ENCODE peak calls at places on chromosomes 6 and 20, in six cellular contexts. One of them, this sample, is unnamed.

GRCh38 chr6:20497200-20497820 is 36.9 kb upstream of the CDKAL1 start:
- DNase-seq in foreskin fibroblast: peak; percentile 93
- DNase-seq in neuronal stem cell: no peak
- DNase-seq in stimulated activated CD8-positive, alpha-beta memory T cell treated with anti-CD3 and anti-CD28 coated beads, Interleukin-2, amount 100 ng/mL, for 1 hour: no peak
- DNase-seq in naive B cell: no peak
- DNase-seq in stimulated activated CD4-positive, alpha-beta T cell treated with anti-CD3 and anti-CD28 coated beads, Interleukin-15, amount 100 ng/mL, for 1 hour: no peak
- DNase-seq in this sample: no peak

GRCh38 chr6:130215526-130215925 is 7.2 kb downstream of the SAMD3 start:
- DNase-seq in foreskin fibroblast: no peak
- DNase-seq in neuronal stem cell: no peak
- DNase-seq in stimulated activated CD8-positive, alpha-beta memory T cell treated with anti-CD3 and anti-CD28 coated beads, Interleukin-2, amount 100 ng/mL, for 1 hour: no peak
- DNase-seq in naive B cell: no peak
- DNase-seq in stimulated activated CD4-positive, alpha-beta T cell treated with anti-CD3 and anti-CD28 coated beads, Interleukin-15, amount 100 ng/mL, for 1 hour: no peak
- DNase-seq in this sample: no peak

GRCh38 chr6:101614774-101615173 is 221.3 kb downstream of the GRIK2 start:
- DNase-seq in foreskin fibroblast: peak; percentile 40
- DNase-seq in neuronal stem cell: peak; percentile 35
- DNase-seq in stimulated activated CD8-positive, alpha-beta memory T cell treated with anti-CD3 and anti-CD28 coated beads, Interleukin-2, amount 100 ng/mL, for 1 hour: no peak
- DNase-seq in naive B cell: no peak
- DNase-seq in stimulated activated CD4-positive, alpha-beta T cell treated with anti-CD3 and anti-CD28 coated beads, Interleukin-15, amount 100 ng/mL, for 1 hour: no peak
- DNase-seq in this sample: no peak

GRCh38 chr20:59733326-59733725 is 129.0 kb downstream of the PHACTR3 start:
- DNase-seq in foreskin fibroblast: no peak
- DNase-seq in neuronal stem cell: no peak
- DNase-seq in stimulated activated CD8-positive, alpha-beta memory T cell treated with anti-CD3 and anti-CD28 coated beads, Interleukin-2, amount 100 ng/mL, for 1 hour: no peak
- DNase-seq in naive B cell: no peak
- DNase-seq in stimulated activated CD4-positive, alpha-beta T cell treated with anti-CD3 and anti-CD28 coated beads, Interleukin-15, amount 100 ng/mL, for 1 hour: no peak
- DNase-seq in this sample: no peak

GRCh38 chr6:16658661-16659060 is 102.6 kb downstream of the ATXN1 start:
- DNase-seq in foreskin fibroblast: no peak
- DNase-seq in neuronal stem cell: no peak
- DNase-seq in stimulated activated CD8-positive, alpha-beta memory T cell treated with anti-CD3 and anti-CD28 coated beads, Interleukin-2, amount 100 ng/mL, for 1 hour: no peak
- DNase-seq in naive B cell: no peak
- DNase-seq in stimulated activated CD4-positive, alpha-beta T cell treated with anti-CD3 and anti-CD28 coated beads, Interleukin-15, amount 100 ng/mL, for 1 hour: no peak
- DNase-seq in this sample: no peak

GRCh38 chr6:94269256-94269655 is 849.9 kb upstream of the EPHA7 start:
- DNase-seq in foreskin fibroblast: no peak
- DNase-seq in neuronal stem cell: no peak
- DNase-seq in stimulated activated CD8-positive, alpha-beta memory T cell treated with anti-CD3 and anti-CD28 coated beads, Interleukin-2, amount 100 ng/mL, for 1 hour: no peak
- DNase-seq in naive B cell: no peak
- DNase-seq in stimulated activated CD4-positive, alpha-beta T cell treated with anti-CD3 and anti-CD28 coated beads, Interleukin-15, amount 100 ng/mL, for 1 hour: no peak
- DNase-seq in this sample: no peak

GRCh38 chr6:124535746-124536145 is 426.5 kb upstream of the RNF217 start:
- DNase-seq in foreskin fibroblast: no peak
- DNase-seq in neuronal stem cell: no peak
- DNase-seq in stimulated activated CD8-positive, alpha-beta memory T cell treated with anti-CD3 and anti-CD28 coated beads, Interleukin-2, amount 100 ng/mL, for 1 hour: no peak
- DNase-seq in naive B cell: no peak
- DNase-seq in stimulated activated CD4-positive, alpha-beta T cell treated with anti-CD3 and anti-CD28 coated beads, Interleukin-15, amount 100 ng/mL, for 1 hour: no peak
- DNase-seq in this sample: no peak

GRCh38 chr6:4103929-4104328 is 25.0 kb upstream of the FAM217A start:
- DNase-seq in foreskin fibroblast: no peak
- DNase-seq in neuronal stem cell: no peak
- DNase-seq in stimulated activated CD8-positive, alpha-beta memory T cell treated with anti-CD3 and anti-CD28 coated beads, Interleukin-2, amount 100 ng/mL, for 1 hour: no peak
- DNase-seq in naive B cell: no peak
- DNase-seq in stimulated activated CD4-positive, alpha-beta T cell treated with anti-CD3 and anti-CD28 coated beads, Interleukin-15, amount 100 ng/mL, for 1 hour: no peak
- DNase-seq in this sample: no peak

GRCh38 chr6:8277769-8278168 is 157.6 kb downstream of the SLC35B3 start:
- DNase-seq in foreskin fibroblast: no peak
- DNase-seq in neuronal stem cell: no peak
- DNase-seq in stimulated activated CD8-positive, alpha-beta memory T cell treated with anti-CD3 and anti-CD28 coated beads, Interleukin-2, amount 100 ng/mL, for 1 hour: no peak
- DNase-seq in naive B cell: no peak
- DNase-seq in stimulated activated CD4-positive, alpha-beta T cell treated with anti-CD3 and anti-CD28 coated beads, Interleukin-15, amount 100 ng/mL, for 1 hour: no peak
- DNase-seq in this sample: no peak

GRCh38 chr20:61801065-61801360 is 264.7 kb downstream of the TAF4 start:
- DNase-seq in foreskin fibroblast: no peak
- DNase-seq in neuronal stem cell: no peak
- DNase-seq in stimulated activated CD8-positive, alpha-beta memory T cell treated with anti-CD3 and anti-CD28 coated beads, Interleukin-2, amount 100 ng/mL, for 1 hour: no peak
- DNase-seq in naive B cell: no peak
- DNase-seq in stimulated activated CD4-positive, alpha-beta T cell treated with anti-CD3 and anti-CD28 coated beads, Interleukin-15, amount 100 ng/mL, for 1 hour: no peak
- DNase-seq in this sample: no peak

GRCh38 chr6:118974790-118975189 is 39.8 kb upstream of the MCM9 start:
- DNase-seq in foreskin fibroblast: no peak
- DNase-seq in neuronal stem cell: no peak
- DNase-seq in stimulated activated CD8-positive, alpha-beta memory T cell treated with anti-CD3 and anti-CD28 coated beads, Interleukin-2, amount 100 ng/mL, for 1 hour: no peak
- DNase-seq in naive B cell: no peak
- DNase-seq in stimulated activated CD4-positive, alpha-beta T cell treated with anti-CD3 and anti-CD28 coated beads, Interleukin-15, amount 100 ng/mL, for 1 hour: no peak
- DNase-seq in this sample: no peak

GRCh38 chr20:49450281-49450707 is 32.2 kb downstream of the KCNB1 start:
- DNase-seq in foreskin fibroblast: no peak
- DNase-seq in neuronal stem cell: no peak
- DNase-seq in stimulated activated CD8-positive, alpha-beta memory T cell treated with anti-CD3 and anti-CD28 coated beads, Interleukin-2, amount 100 ng/mL, for 1 hour: no peak
- DNase-seq in naive B cell: no peak
- DNase-seq in stimulated activated CD4-positive, alpha-beta T cell treated with anti-CD3 and anti-CD28 coated beads, Interleukin-15, amount 100 ng/mL, for 1 hour: no peak
- DNase-seq in this sample: no peak

GRCh38 chr6:158324136-158324535 is 11.9 kb downstream of the TULP4 start:
- DNase-seq in foreskin fibroblast: peak; percentile 56
- DNase-seq in neuronal stem cell: no peak
- DNase-seq in stimulated activated CD8-positive, alpha-beta memory T cell treated with anti-CD3 and anti-CD28 coated beads, Interleukin-2, amount 100 ng/mL, for 1 hour: no peak
- DNase-seq in naive B cell: no peak
- DNase-seq in stimulated activated CD4-positive, alpha-beta T cell treated with anti-CD3 and anti-CD28 coated beads, Interleukin-15, amount 100 ng/mL, for 1 hour: no peak
- DNase-seq in this sample: no peak

GRCh38 chr6:158707120-158707519 is 57.3 kb downstream of the SYTL3 start:
- DNase-seq in foreskin fibroblast: peak; percentile 40
- DNase-seq in neuronal stem cell: no peak
- DNase-seq in stimulated activated CD8-positive, alpha-beta memory T cell treated with anti-CD3 and anti-CD28 coated beads, Interleukin-2, amount 100 ng/mL, for 1 hour: no peak
- DNase-seq in naive B cell: no peak
- DNase-seq in stimulated activated CD4-positive, alpha-beta T cell treated with anti-CD3 and anti-CD28 coated beads, Interleukin-15, amount 100 ng/mL, for 1 hour: no peak
- DNase-seq in this sample: no peak

GRCh38 chr6:32415521-32416019 is 8.6 kb upstream of the BTNL2 start:
- DNase-seq in foreskin fibroblast: peak; percentile 42
- DNase-seq in neuronal stem cell: peak; percentile 74
- DNase-seq in stimulated activated CD8-positive, alpha-beta memory T cell treated with anti-CD3 and anti-CD28 coated beads, Interleukin-2, amount 100 ng/mL, for 1 hour: peak; percentile 60
- DNase-seq in naive B cell: peak; percentile 74
- DNase-seq in stimulated activated CD4-positive, alpha-beta T cell treated with anti-CD3 and anti-CD28 coated beads, Interleukin-15, amount 100 ng/mL, for 1 hour: peak; percentile 49
- DNase-seq in this sample: no peak

GRCh38 chr6:82095091-82095490 is 152.5 kb downstream of the IBTK start:
- DNase-seq in foreskin fibroblast: no peak
- DNase-seq in neuronal stem cell: no peak
- DNase-seq in stimulated activated CD8-positive, alpha-beta memory T cell treated with anti-CD3 and anti-CD28 coated beads, Interleukin-2, amount 100 ng/mL, for 1 hour: no peak
- DNase-seq in naive B cell: no peak
- DNase-seq in stimulated activated CD4-positive, alpha-beta T cell treated with anti-CD3 and anti-CD28 coated beads, Interleukin-15, amount 100 ng/mL, for 1 hour: no peak
- DNase-seq in this sample: no peak

GRCh38 chr6:140548379-140548778 is 1173.9 kb upstream of the CITED2 start:
- DNase-seq in foreskin fibroblast: no peak
- DNase-seq in neuronal stem cell: no peak
- DNase-seq in stimulated activated CD8-positive, alpha-beta memory T cell treated with anti-CD3 and anti-CD28 coated beads, Interleukin-2, amount 100 ng/mL, for 1 hour: no peak
- DNase-seq in naive B cell: no peak
- DNase-seq in stimulated activated CD4-positive, alpha-beta T cell treated with anti-CD3 and anti-CD28 coated beads, Interleukin-15, amount 100 ng/mL, for 1 hour: no peak
- DNase-seq in this sample: no peak

GRCh38 chr20:4011226-4011975 is 4.0 kb downstream of the RNF24 start:
- DNase-seq in foreskin fibroblast: no peak
- DNase-seq in neuronal stem cell: no peak
- DNase-seq in stimulated activated CD8-positive, alpha-beta memory T cell treated with anti-CD3 and anti-CD28 coated beads, Interleukin-2, amount 100 ng/mL, for 1 hour: no peak
- DNase-seq in naive B cell: no peak
- DNase-seq in stimulated activated CD4-positive, alpha-beta T cell treated with anti-CD3 and anti-CD28 coated beads, Interleukin-15, amount 100 ng/mL, for 1 hour: no peak
- DNase-seq in this sample: no peak

This sample was measured in NCI-H1048.